ENCODE peak calls at places on chromosomes 12 and 14, in eight cellular contexts. One of them, this sample, is unnamed.

GRCh38 chr14:52313493-52313881 is 625 bp upstream of the PTGER2 start:
- DNase-seq in AG04450: no peak
- DNase-seq in activated gamma-delta T cell treated with Interleukin-2 at 50 U/mL for 16 hours: no peak
- DNase-seq in cardiac fibroblast: no peak
- DNase-seq in stimulated activated CD8-positive, alpha-beta memory T cell treated with anti-CD3 and anti-CD28 coated beads, Interleukin-7, amount 100 ng/mL, for 1 hour: no peak
- DNase-seq in adipocyte: no peak
- DNase-seq in ELR: no peak
- DNase-seq in omental fat pad: no peak
- DNase-seq in this sample: no peak

GRCh38 chr14:51023964-51024363 is 70.9 kb downstream of the TRIM9 start:
- DNase-seq in AG04450: no peak
- DNase-seq in omental fat pad: no peak
- DNase-seq in stimulated activated CD8-positive, alpha-beta memory T cell treated with anti-CD3 and anti-CD28 coated beads, Interleukin-7, amount 100 ng/mL, for 1 hour: no peak
- DNase-seq in activated gamma-delta T cell treated with Interleukin-2 at 50 U/mL for 16 hours: no peak
- DNase-seq in cardiac fibroblast: no peak
- DNase-seq in ELR: no peak
- DNase-seq in adipocyte: peak
- DNase-seq in this sample: peak

GRCh38 chr14:88879016-88879415 is 54.6 kb downstream of the TTC8 start:
- DNase-seq in stimulated activated CD8-positive, alpha-beta memory T cell treated with anti-CD3 and anti-CD28 coated beads, Interleukin-7, amount 100 ng/mL, for 1 hour: no peak
- DNase-seq in cardiac fibroblast: peak
- DNase-seq in adipocyte: peak
- DNase-seq in activated gamma-delta T cell treated with Interleukin-2 at 50 U/mL for 16 hours: no peak
- DNase-seq in omental fat pad: no peak
- DNase-seq in ELR: peak
- DNase-seq in AG04450: peak
- DNase-seq in this sample: peak

GRCh38 chr12:26891704-26892103 is 46.1 kb downstream of the INTS13 start:
- DNase-seq in activated gamma-delta T cell treated with Interleukin-2 at 50 U/mL for 16 hours: no peak
- DNase-seq in omental fat pad: no peak
- DNase-seq in stimulated activated CD8-positive, alpha-beta memory T cell treated with anti-CD3 and anti-CD28 coated beads, Interleukin-7, amount 100 ng/mL, for 1 hour: no peak
- DNase-seq in ELR: no peak
- DNase-seq in adipocyte: no peak
- DNase-seq in AG04450: no peak
- DNase-seq in cardiac fibroblast: no peak
- DNase-seq in this sample: no peak

GRCh38 chr12:57340104-57340503 is 89.1 kb upstream of the STAC3 start:
- DNase-seq in activated gamma-delta T cell treated with Interleukin-2 at 50 U/mL for 16 hours: no peak
- DNase-seq in adipocyte: peak
- DNase-seq in ELR: peak
- DNase-seq in omental fat pad: no peak
- DNase-seq in cardiac fibroblast: peak
- DNase-seq in stimulated activated CD8-positive, alpha-beta memory T cell treated with anti-CD3 and anti-CD28 coated beads, Interleukin-7, amount 100 ng/mL, for 1 hour: no peak
- DNase-seq in AG04450: peak
- DNase-seq in this sample: peak

GRCh38 chr12:109393437-109394345 is 46.0 kb downstream of the MYO1H start:
- DNase-seq in AG04450: peak
- DNase-seq in activated gamma-delta T cell treated with Interleukin-2 at 50 U/mL for 16 hours: peak
- DNase-seq in omental fat pad: no peak
- DNase-seq in ELR: peak
- DNase-seq in adipocyte: peak
- DNase-seq in cardiac fibroblast: peak
- DNase-seq in stimulated activated CD8-positive, alpha-beta memory T cell treated with anti-CD3 and anti-CD28 coated beads, Interleukin-7, amount 100 ng/mL, for 1 hour: no peak
- DNase-seq in this sample: peak

GRCh38 chr12:124642105-124642504 is 74.7 kb upstream of the NCOR2 start:
- DNase-seq in AG04450: no peak
- DNase-seq in ELR: no peak
- DNase-seq in stimulated activated CD8-positive, alpha-beta memory T cell treated with anti-CD3 and anti-CD28 coated beads, Interleukin-7, amount 100 ng/mL, for 1 hour: no peak
- DNase-seq in activated gamma-delta T cell treated with Interleukin-2 at 50 U/mL for 16 hours: no peak
- DNase-seq in omental fat pad: no peak
- DNase-seq in adipocyte: no peak
- DNase-seq in cardiac fibroblast: no peak
- DNase-seq in this sample: no peak

GRCh38 chr14:50321009-50321660 is 9.0 kb downstream of the DMAC2L start:
- DNase-seq in AG04450: peak
- DNase-seq in activated gamma-delta T cell treated with Interleukin-2 at 50 U/mL for 16 hours: peak
- DNase-seq in ELR: peak
- DNase-seq in adipocyte: peak
- DNase-seq in omental fat pad: no peak
- DNase-seq in cardiac fibroblast: peak
- DNase-seq in stimulated activated CD8-positive, alpha-beta memory T cell treated with anti-CD3 and anti-CD28 coated beads, Interleukin-7, amount 100 ng/mL, for 1 hour: peak
- DNase-seq in this sample: peak

GRCh38 chr14:92783813-92784431 is 10.2 kb upstream of the GOLGA5 start:
- DNase-seq in cardiac fibroblast: peak
- DNase-seq in adipocyte: peak
- DNase-seq in stimulated activated CD8-positive, alpha-beta memory T cell treated with anti-CD3 and anti-CD28 coated beads, Interleukin-7, amount 100 ng/mL, for 1 hour: no peak
- DNase-seq in omental fat pad: no peak
- DNase-seq in ELR: peak
- DNase-seq in AG04450: peak
- DNase-seq in activated gamma-delta T cell treated with Interleukin-2 at 50 U/mL for 16 hours: peak
- DNase-seq in this sample: peak

GRCh38 chr12:49973361-49973830 is 649 bp downstream of the AQP6 start:
- DNase-seq in activated gamma-delta T cell treated with Interleukin-2 at 50 U/mL for 16 hours: no peak
- DNase-seq in stimulated activated CD8-positive, alpha-beta memory T cell treated with anti-CD3 and anti-CD28 coated beads, Interleukin-7, amount 100 ng/mL, for 1 hour: no peak
- DNase-seq in adipocyte: no peak
- DNase-seq in ELR: no peak
- DNase-seq in AG04450: no peak
- DNase-seq in omental fat pad: no peak
- DNase-seq in cardiac fibroblast: no peak
- DNase-seq in this sample: no peak

GRCh38 chr12:49825971-49826421 is 2.2 kb downstream of the NCKAP5L start:
- DNase-seq in activated gamma-delta T cell treated with Interleukin-2 at 50 U/mL for 16 hours: no peak
- DNase-seq in omental fat pad: no peak
- DNase-seq in AG04450: no peak
- DNase-seq in stimulated activated CD8-positive, alpha-beta memory T cell treated with anti-CD3 and anti-CD28 coated beads, Interleukin-7, amount 100 ng/mL, for 1 hour: no peak
- DNase-seq in cardiac fibroblast: peak
- DNase-seq in ELR: peak
- DNase-seq in adipocyte: peak
- DNase-seq in this sample: peak

GRCh38 chr12:52252728-52253328 is 19.8 kb downstream of the KRT7 start:
- DNase-seq in stimulated activated CD8-positive, alpha-beta memory T cell treated with anti-CD3 and anti-CD28 coated beads, Interleukin-7, amount 100 ng/mL, for 1 hour: no peak
- DNase-seq in AG04450: no peak
- DNase-seq in omental fat pad: no peak
- DNase-seq in adipocyte: no peak
- DNase-seq in activated gamma-delta T cell treated with Interleukin-2 at 50 U/mL for 16 hours: no peak
- DNase-seq in ELR: no peak
- DNase-seq in cardiac fibroblast: no peak
- DNase-seq in this sample: no peak

GRCh38 chr14:91388551-91388975 is 29.1 kb downstream of the CCDC88C start:
- DNase-seq in AG04450: no peak
- DNase-seq in adipocyte: no peak
- DNase-seq in cardiac fibroblast: no peak
- DNase-seq in stimulated activated CD8-positive, alpha-beta memory T cell treated with anti-CD3 and anti-CD28 coated beads, Interleukin-7, amount 100 ng/mL, for 1 hour: no peak
- DNase-seq in ELR: no peak
- DNase-seq in omental fat pad: no peak
- DNase-seq in activated gamma-delta T cell treated with Interleukin-2 at 50 U/mL for 16 hours: no peak
- DNase-seq in this sample: peak

GRCh38 chr14:95360828-95361227 is 41.1 kb upstream of the CLMN start:
- DNase-seq in omental fat pad: no peak
- DNase-seq in stimulated activated CD8-positive, alpha-beta memory T cell treated with anti-CD3 and anti-CD28 coated beads, Interleukin-7, amount 100 ng/mL, for 1 hour: no peak
- DNase-seq in ELR: no peak
- DNase-seq in cardiac fibroblast: no peak
- DNase-seq in activated gamma-delta T cell treated with Interleukin-2 at 50 U/mL for 16 hours: no peak
- DNase-seq in adipocyte: no peak
- DNase-seq in AG04450: no peak
- DNase-seq in this sample: no peak

GRCh38 chr12:55708695-55709233 is 1.1 kb upstream of the ITGA7 start:
- DNase-seq in AG04450: no peak
- DNase-seq in ELR: no peak
- DNase-seq in cardiac fibroblast: no peak
- DNase-seq in activated gamma-delta T cell treated with Interleukin-2 at 50 U/mL for 16 hours: no peak
- DNase-seq in adipocyte: no peak
- DNase-seq in omental fat pad: no peak
- DNase-seq in stimulated activated CD8-positive, alpha-beta memory T cell treated with anti-CD3 and anti-CD28 coated beads, Interleukin-7, amount 100 ng/mL, for 1 hour: no peak
- DNase-seq in this sample: no peak

GRCh38 chr14:96391293-96392118 is 422 bp upstream of the AK7 start:
- DNase-seq in omental fat pad: peak
- DNase-seq in cardiac fibroblast: peak
- DNase-seq in stimulated activated CD8-positive, alpha-beta memory T cell treated with anti-CD3 and anti-CD28 coated beads, Interleukin-7, amount 100 ng/mL, for 1 hour: peak
- DNase-seq in ELR: peak
- DNase-seq in AG04450: peak
- DNase-seq in activated gamma-delta T cell treated with Interleukin-2 at 50 U/mL for 16 hours: peak
- DNase-seq in adipocyte: peak
- DNase-seq in this sample: peak

GRCh38 chr12:4172999-4173398 is 100.6 kb upstream of the CCND2 start:
- DNase-seq in adipocyte: peak
- DNase-seq in AG04450: no peak
- DNase-seq in omental fat pad: no peak
- DNase-seq in stimulated activated CD8-positive, alpha-beta memory T cell treated with anti-CD3 and anti-CD28 coated beads, Interleukin-7, amount 100 ng/mL, for 1 hour: no peak
- DNase-seq in ELR: peak
- DNase-seq in cardiac fibroblast: peak
- DNase-seq in activated gamma-delta T cell treated with Interleukin-2 at 50 U/mL for 16 hours: no peak
- DNase-seq in this sample: peak

GRCh38 chr12:85573635-85574214 is 262.5 kb downstream of the RASSF9 start:
- DNase-seq in AG04450: no peak
- DNase-seq in ELR: no peak
- DNase-seq in adipocyte: no peak
- DNase-seq in activated gamma-delta T cell treated with Interleukin-2 at 50 U/mL for 16 hours: no peak
- DNase-seq in cardiac fibroblast: no peak
- DNase-seq in omental fat pad: no peak
- DNase-seq in stimulated activated CD8-positive, alpha-beta memory T cell treated with anti-CD3 and anti-CD28 coated beads, Interleukin-7, amount 100 ng/mL, for 1 hour: no peak
- DNase-seq in this sample: no peak

GRCh38 chr14:20631821-20632389 is 9.6 kb downstream of the OR6S1 start:
- DNase-seq in adipocyte: peak
- DNase-seq in omental fat pad: peak
- DNase-seq in ELR: peak
- DNase-seq in activated gamma-delta T cell treated with Interleukin-2 at 50 U/mL for 16 hours: no peak
- DNase-seq in stimulated activated CD8-positive, alpha-beta memory T cell treated with anti-CD3 and anti-CD28 coated beads, Interleukin-7, amount 100 ng/mL, for 1 hour: no peak
- DNase-seq in AG04450: no peak
- DNase-seq in cardiac fibroblast: peak
- DNase-seq in this sample: peak

This sample was measured in astrocyte of the hippocampus.